ENCODE peak calls at places on chromosomes 13 and 19, in five cellular contexts. One of them, this sample, is unnamed.

GRCh38 chr13:50766043-50766442 is 77.4 kb downstream of the DLEU7 start:
- DNase-seq in Peyer's patch: no peak
- DNase-seq in PC-3: no peak
- DNase-seq in suprapubic skin: no peak
- DNase-seq in AG04449: no peak
- DNase-seq in this sample: no peak

GRCh38 chr19:14407889-14408640 is 11.1 kb downstream of the DDX39A start:
- DNase-seq in suprapubic skin: no peak
- DNase-seq in AG04449: no peak
- DNase-seq in Peyer's patch: no peak
- DNase-seq in PC-3: no peak
- DNase-seq in this sample: no peak

GRCh38 chr13:61247149-61247936 is 168.3 kb downstream of the PCDH20 start:
- DNase-seq in AG04449: no peak
- DNase-seq in Peyer's patch: no peak
- DNase-seq in suprapubic skin: no peak
- DNase-seq in PC-3: no peak
- DNase-seq in this sample: no peak

GRCh38 chr19:45733160-45733810 is at the start of gene MEIOSIN:
- DNase-seq in suprapubic skin: no peak
- DNase-seq in AG04449: no peak
- DNase-seq in Peyer's patch: no peak
- DNase-seq in PC-3: no peak
- DNase-seq in this sample: no peak

GRCh38 chr19:24073807-24074206 is 13.2 kb upstream of the ZNF254 start:
- DNase-seq in Peyer's patch: no peak
- DNase-seq in AG04449: no peak
- DNase-seq in suprapubic skin: no peak
- DNase-seq in PC-3: peak; percentile 61
- DNase-seq in this sample: no peak

GRCh38 chr13:25501231-25501630 is 129.5 kb downstream of the ATP8A2 start:
- DNase-seq in AG04449: no peak
- DNase-seq in Peyer's patch: no peak
- DNase-seq in PC-3: no peak
- DNase-seq in suprapubic skin: no peak
- DNase-seq in this sample: no peak

GRCh38 chr19:3692141-3693029 is 7.9 kb downstream of the PIP5K1C start:
- DNase-seq in PC-3: peak; percentile 4
- DNase-seq in suprapubic skin: no peak
- DNase-seq in Peyer's patch: no peak
- DNase-seq in AG04449: no peak
- DNase-seq in this sample: no peak

GRCh38 chr19:11942843-11943108 is 17.9 kb downstream of the ZNF700 start:
- DNase-seq in AG04449: no peak
- DNase-seq in suprapubic skin: no peak
- DNase-seq in Peyer's patch: no peak
- DNase-seq in PC-3: peak; percentile 30
- DNase-seq in this sample: no peak

GRCh38 chr19:31138077-31138476 is 211.2 kb downstream of the TSHZ3 start:
- DNase-seq in suprapubic skin: no peak
- DNase-seq in PC-3: no peak
- DNase-seq in Peyer's patch: no peak
- DNase-seq in AG04449: no peak
- DNase-seq in this sample: no peak

GRCh38 chr13:25971499-25972145 is 80.2 kb downstream of the SHISA2 start:
- DNase-seq in Peyer's patch: peak; percentile 19
- DNase-seq in suprapubic skin: no peak
- DNase-seq in AG04449: no peak
- DNase-seq in PC-3: peak; percentile 32
- DNase-seq in this sample: no peak

GRCh38 chr19:5983367-5983955 is 5.5 kb upstream of the RANBP3 start:
- DNase-seq in PC-3: no peak
- DNase-seq in Peyer's patch: no peak
- DNase-seq in suprapubic skin: no peak
- DNase-seq in AG04449: no peak
- DNase-seq in this sample: no peak

GRCh38 chr13:37342205-37342604 is 236.7 kb upstream of the CSNK1A1L start:
- DNase-seq in PC-3: no peak
- DNase-seq in AG04449: no peak
- DNase-seq in suprapubic skin: no peak
- DNase-seq in Peyer's patch: no peak
- DNase-seq in this sample: no peak

GRCh38 chr13:30033681-30034447 is 183.4 kb upstream of the UBL3 start:
- DNase-seq in AG04449: peak; percentile 85
- DNase-seq in suprapubic skin: no peak
- DNase-seq in Peyer's patch: no peak
- DNase-seq in PC-3: peak; percentile 69
- DNase-seq in this sample: peak; percentile 73

GRCh38 chr13:102267191-102267590 is 134.7 kb downstream of the FGF14 start:
- DNase-seq in PC-3: no peak
- DNase-seq in suprapubic skin: no peak
- DNase-seq in Peyer's patch: no peak
- DNase-seq in AG04449: no peak
- DNase-seq in this sample: no peak

GRCh38 chr13:76939215-76939614 is 9.1 kb upstream of the ACOD1 start:
- DNase-seq in AG04449: peak; percentile 29
- DNase-seq in suprapubic skin: no peak
- DNase-seq in PC-3: peak; percentile 13
- DNase-seq in Peyer's patch: no peak
- DNase-seq in this sample: no peak

GRCh38 chr19:45336696-45337251 is 3.8 kb upstream of the KLC3 start:
- DNase-seq in Peyer's patch: no peak
- DNase-seq in PC-3: no peak
- DNase-seq in AG04449: no peak
- DNase-seq in suprapubic skin: no peak
- DNase-seq in this sample: no peak

GRCh38 chr13:40586886-40587285 is 79.6 kb downstream of the FOXO1 start:
- DNase-seq in PC-3: no peak
- DNase-seq in suprapubic skin: no peak
- DNase-seq in AG04449: no peak
- DNase-seq in Peyer's patch: no peak
- DNase-seq in this sample: no peak

GRCh38 chr13:113942591-113943103 is 31.2 kb downstream of the C13orf46 start:
- DNase-seq in Peyer's patch: no peak
- DNase-seq in AG04449: no peak
- DNase-seq in PC-3: no peak
- DNase-seq in suprapubic skin: no peak
- DNase-seq in this sample: no peak

GRCh38 chr13:76792680-76793334 is 93.4 kb downstream of the KCTD12 start:
- DNase-seq in Peyer's patch: no peak
- DNase-seq in suprapubic skin: no peak
- DNase-seq in AG04449: peak; percentile 1
- DNase-seq in PC-3: peak; percentile 43
- DNase-seq in this sample: no peak

GRCh38 chr19:43762814-43763213 is 8.1 kb upstream of the SMG9 start:
- DNase-seq in AG04449: no peak
- DNase-seq in PC-3: no peak
- DNase-seq in suprapubic skin: no peak
- DNase-seq in Peyer's patch: no peak
- DNase-seq in this sample: no peak

GRCh38 chr13:41827507-41828213 is 133.2 kb downstream of the VWA8 start:
- DNase-seq in Peyer's patch: no peak
- DNase-seq in suprapubic skin: no peak
- DNase-seq in PC-3: peak; percentile 88
- DNase-seq in AG04449: peak; percentile 88
- DNase-seq in this sample: peak; percentile 50

GRCh38 chr13:33740134-33740538 is 77.8 kb upstream of the RFC3 start:
- DNase-seq in suprapubic skin: no peak
- DNase-seq in PC-3: peak; percentile 52
- DNase-seq in Peyer's patch: no peak
- DNase-seq in AG04449: no peak
- DNase-seq in this sample: no peak

GRCh38 chr13:28753208-28753892 is 34.6 kb upstream of the SLC46A3 start:
- DNase-seq in PC-3: peak; percentile 92
- DNase-seq in AG04449: peak; percentile 78
- DNase-seq in Peyer's patch: no peak
- DNase-seq in suprapubic skin: no peak
- DNase-seq in this sample: peak; percentile 79

GRCh38 chr13:83780201-83780600 is 102.1 kb downstream of the SLITRK1 start:
- DNase-seq in PC-3: peak; percentile 59
- DNase-seq in AG04449: no peak
- DNase-seq in Peyer's patch: no peak
- DNase-seq in suprapubic skin: no peak
- DNase-seq in this sample: no peak

GRCh38 chr13:25046985-25047660 is 48.8 kb upstream of the PABPC3 start:
- DNase-seq in AG04449: no peak
- DNase-seq in Peyer's patch: no peak
- DNase-seq in suprapubic skin: no peak
- DNase-seq in PC-3: no peak
- DNase-seq in this sample: no peak

GRCh38 chr13:31056650-31057275 is 104.9 kb downstream of the HSPH1 start:
- DNase-seq in suprapubic skin: no peak
- DNase-seq in Peyer's patch: no peak
- DNase-seq in PC-3: no peak
- DNase-seq in AG04449: no peak
- DNase-seq in this sample: no peak

GRCh38 chr19:35044317-35045117 is 3.0 kb downstream of the HPN start:
- DNase-seq in suprapubic skin: no peak
- DNase-seq in PC-3: peak; percentile 62
- DNase-seq in Peyer's patch: peak; percentile 22
- DNase-seq in AG04449: no peak
- DNase-seq in this sample: no peak

GRCh38 chr19:45477713-45478453 is 10.1 kb downstream of the FOSB start:
- DNase-seq in suprapubic skin: no peak
- DNase-seq in Peyer's patch: no peak
- DNase-seq in AG04449: no peak
- DNase-seq in PC-3: peak; percentile 83
- DNase-seq in this sample: no peak

GRCh38 chr13:44762946-44763345 is 186.8 kb upstream of the TSC22D1 start:
- DNase-seq in suprapubic skin: no peak
- DNase-seq in Peyer's patch: no peak
- DNase-seq in AG04449: no peak
- DNase-seq in PC-3: no peak
- DNase-seq in this sample: no peak
- TF ChIP-seq CTCF in suprapubic skin: no peak
- TF ChIP-seq CTCF in Peyer's patch: no peak
- TF ChIP-seq CTCF in AG04449: no peak
- TF ChIP-seq CTCF in PC-3: no peak
- TF ChIP-seq CTCF in this sample: no peak

GRCh38 chr19:10052602-10053360 is 33.3 kb upstream of the SHFL start:
- DNase-seq in PC-3: no peak
- DNase-seq in suprapubic skin: no peak
- DNase-seq in AG04449: no peak
- DNase-seq in Peyer's patch: no peak
- DNase-seq in this sample: no peak
- TF ChIP-seq CTCF in PC-3: no peak
- TF ChIP-seq CTCF in suprapubic skin: no peak
- TF ChIP-seq CTCF in AG04449: no peak
- TF ChIP-seq CTCF in Peyer's patch: no peak
- TF ChIP-seq CTCF in this sample: no peak

GRCh38 chr19:42090687-42091086 is 14.7 kb downstream of the ZNF574 start:
- DNase-seq in PC-3: no peak
- DNase-seq in suprapubic skin: no peak
- DNase-seq in Peyer's patch: no peak
- DNase-seq in AG04449: no peak
- DNase-seq in this sample: no peak

GRCh38 chr19:42093505-42093904 is 17.5 kb downstream of the ZNF574 start:
- DNase-seq in Peyer's patch: no peak
- DNase-seq in AG04449: no peak
- DNase-seq in PC-3: no peak
- DNase-seq in suprapubic skin: no peak
- DNase-seq in this sample: no peak

GRCh38 chr19:42089772-42090171 is 13.8 kb downstream of the ZNF574 start:
- DNase-seq in Peyer's patch: no peak
- DNase-seq in AG04449: no peak
- DNase-seq in suprapubic skin: no peak
- DNase-seq in PC-3: no peak
- DNase-seq in this sample: no peak

GRCh38 chr19:42091300-42092266 is 15.6 kb downstream of the ZNF574 start:
- DNase-seq in PC-3: peak; percentile 49
- DNase-seq in AG04449: no peak
- DNase-seq in suprapubic skin: no peak
- DNase-seq in Peyer's patch: no peak
- DNase-seq in this sample: no peak

DNA sequence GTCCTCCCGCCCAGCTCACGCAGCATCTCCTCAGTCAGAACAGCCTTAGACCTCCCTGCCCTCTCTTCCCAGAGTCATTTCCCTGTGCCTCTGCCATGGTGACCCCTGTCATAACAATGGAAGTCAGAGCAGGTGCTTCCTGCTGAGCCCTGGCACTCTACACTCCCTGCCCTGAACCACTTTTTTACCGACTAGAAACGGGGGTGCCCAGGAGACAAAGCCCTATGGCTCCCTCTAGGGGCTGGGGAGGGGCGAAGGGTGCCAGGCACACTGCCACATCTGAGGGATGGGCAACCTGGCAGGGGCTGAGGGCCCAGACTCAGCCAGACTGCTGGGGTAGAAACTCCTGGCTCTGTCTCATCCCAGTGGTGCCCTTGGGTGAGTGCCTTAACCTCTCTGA is 16.4 kb downstream of the ZNF574 start:
- DNase-seq in AG04449: no peak
- DNase-seq in PC-3: peak; percentile 60
- DNase-seq in suprapubic skin: no peak
- DNase-seq in Peyer's patch: no peak
- DNase-seq in this sample: no peak
- TF ChIP-seq CTCF in AG04449: peak; percentile 46
- TF ChIP-seq CTCF in PC-3: peak; percentile 76
- TF ChIP-seq CTCF in suprapubic skin: peak; percentile 30
- TF ChIP-seq CTCF in Peyer's patch: no peak
- TF ChIP-seq CTCF in this sample: peak; percentile 44

DNA sequence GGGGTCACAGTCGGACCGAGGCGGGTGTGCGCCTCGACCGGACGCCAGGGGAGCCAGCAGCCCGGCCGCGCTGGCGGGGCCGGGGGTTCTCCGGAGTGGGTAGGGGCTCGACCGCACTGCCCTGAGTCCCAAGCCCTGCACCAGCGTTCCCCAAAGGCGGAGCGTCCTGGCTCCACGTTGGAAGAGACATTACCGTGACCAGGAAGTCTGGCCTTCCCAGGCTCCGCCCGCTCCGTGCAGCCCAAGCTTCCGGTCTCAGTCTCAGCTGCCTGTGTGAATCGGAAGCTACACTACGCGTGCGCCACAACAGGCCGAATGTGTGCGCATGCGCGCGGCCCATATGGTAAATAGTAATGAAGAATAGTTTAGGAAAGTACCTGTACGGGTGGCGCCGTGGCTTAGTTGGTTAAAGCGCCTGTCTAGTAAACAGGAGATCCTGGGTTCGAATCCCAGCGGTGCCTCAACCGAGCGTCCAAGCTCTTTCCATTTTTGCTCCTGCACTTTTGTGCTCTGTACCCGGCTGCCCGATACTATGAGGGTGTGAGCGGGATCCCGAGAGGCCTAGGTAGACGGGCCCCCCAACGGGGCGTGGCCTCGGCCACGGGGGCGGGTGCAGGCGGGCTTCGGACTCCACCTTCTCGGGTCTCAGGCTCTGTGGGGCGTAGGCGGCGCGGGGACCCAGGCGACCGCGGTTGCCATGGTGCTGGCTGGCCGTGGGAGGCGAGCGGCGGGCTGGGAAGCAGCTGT is 17.3 kb upstream of the LRP3 start:
- DNase-seq in PC-3: peak; percentile 95
- DNase-seq in Peyer's patch: peak; percentile 93
- DNase-seq in suprapubic skin: peak; percentile 98
- DNase-seq in AG04449: peak; percentile 91
- DNase-seq in this sample: peak; percentile 98
- TF ChIP-seq CTCF in PC-3: no peak
- TF ChIP-seq CTCF in Peyer's patch: no peak
- TF ChIP-seq CTCF in suprapubic skin: no peak
- TF ChIP-seq CTCF in AG04449: peak; percentile 10
- TF ChIP-seq CTCF in this sample: no peak

This sample was measured in AG09319.